ENCODE peak calls at places on chromosomes 5 and 9, in ten cellular contexts. W, X, U, Q, V, L, R, I, Y and E are unnamed samples.

GRCh38 chr5:124418390-124418789 is 328.0 kb downstream of the ZNF608 start:
- DNase-seq in Y (no peak), V (no peak), L (no peak), W (no peak), X (no peak), R (no peak), I (no peak), U (no peak), Q (no peak), E (no peak)

GRCh38 chr5:165258188-165258855 is 1752.9 kb downstream of the MAT2B start:
- DNase-seq in Q (no peak), R (no peak), U (no peak), L (no peak), X (no peak), W (no peak), I (no peak), Y (no peak), V (no peak), E (no peak)

GRCh38 chr5:108634951-108635288 is 112.8 kb upstream of the FER start:
- DNase-seq in W (no peak), L (no peak), R (no peak), Y (no peak), I (peak; percentile 26), U (no peak), Q (no peak), V (no peak), X (no peak), E (no peak)

GRCh38 chr5:52800394-52801213 is 12.9 kb downstream of the ITGA1 start:
- DNase-seq in I (peak; percentile 79), X (peak; percentile 17), W (peak; percentile 14), U (peak; percentile 35), R (peak; percentile 41), Q (peak; percentile 77), V (peak; percentile 31), L (peak; percentile 65), Y (peak; percentile 21), E (peak; percentile 34)

GRCh38 chr5:53342261-53342660 is 138.2 kb upstream of the FST start:
- DNase-seq in R (no peak), W (no peak), U (no peak), Q (no peak), X (no peak), Y (no peak), L (no peak), I (no peak), V (no peak), E (no peak)

GRCh38 chr5:133792025-133792424 is 176.4 kb downstream of the C5orf15 start:
- DNase-seq in W (no peak), R (no peak), U (no peak), V (no peak), I (no peak), Q (no peak), Y (no peak), X (no peak), L (no peak), E (no peak)

GRCh38 chr5:160685695-160686094 is 166.3 kb downstream of the ATP10B start:
- DNase-seq in Y (peak; percentile 23), V (no peak), L (no peak), X (no peak), U (no peak), Q (no peak), R (no peak), W (no peak), I (no peak), E (no peak)

GRCh38 chr9:133127340-133127981 is 6.4 kb upstream of the RALGDS start:
- DNase-seq in Y (no peak), I (no peak), Q (peak; percentile 43), X (no peak), L (peak; percentile 66), U (peak; percentile 28), R (no peak), W (no peak), V (no peak), E (peak; percentile 64)

GRCh38 chr5:112492291-112492690 is 73.2 kb upstream of the EPB41L4A start:
- DNase-seq in W (no peak), I (peak; percentile 53), L (peak; percentile 25), V (peak; percentile 41), U (peak; percentile 82), X (peak; percentile 23), Q (peak; percentile 69), Y (peak; percentile 16), R (peak; percentile 3), E (no peak)

GRCh38 chr5:18197734-18198133 is 563.5 kb downstream of the TAF11L14 start:
- DNase-seq in R (no peak), U (no peak), I (no peak), X (no peak), V (no peak), L (no peak), W (no peak), Q (no peak), Y (no peak), E (no peak)

GRCh38 chr5:61578858-61579503 is 246.9 kb downstream of the ZSWIM6 start:
- DNase-seq in W (no peak), Q (no peak), U (no peak), L (no peak), V (no peak), I (no peak), X (no peak), Y (no peak), R (no peak), E (no peak)

GRCh38 chr9:124452326-124452725 is 2.1 kb downstream of the ADGRD2 start:
- DNase-seq in W (no peak), X (no peak), V (no peak), Y (no peak), I (no peak), Q (no peak), L (no peak), U (no peak), R (no peak), E (no peak)

GRCh38 chr5:116137544-116138378 is 52.9 kb downstream of the COMMD10 start:
- DNase-seq in W (no peak), V (no peak), Q (peak; percentile 41), L (peak; percentile 10), U (peak; percentile 76), R (no peak), Y (peak; percentile 46), X (peak; percentile 2), I (peak; percentile 56), E (no peak)

GRCh38 chr5:143403607-143404415 is at the start of gene NR3C1:
- DNase-seq in V (peak; percentile 88), Y (peak; percentile 58), W (peak; percentile 81), X (peak; percentile 52), L (peak; percentile 88), R (peak; percentile 74), I (peak; percentile 91), U (peak; percentile 93), Q (peak; percentile 76), E (peak; percentile 84)

GRCh38 chr9:1916676-1917075 is 98.5 kb upstream of the SMARCA2 start:
- DNase-seq in W (no peak), Y (no peak), R (no peak), L (no peak), X (no peak), U (no peak), I (peak; percentile 49), Q (no peak), V (no peak), E (no peak)

GRCh38 chr5:75091597-75091996 is 39.2 kb upstream of the GCNT4 start:
- DNase-seq in V (no peak), X (no peak), L (no peak), U (no peak), R (no peak), I (peak; percentile 2), W (no peak), Q (peak; percentile 13), Y (no peak), E (no peak)

GRCh38 chr9:37382982-37383357 is 39.5 kb upstream of the GRHPR start:
- DNase-seq in V (no peak), X (no peak), L (no peak), W (no peak), I (no peak), R (no peak), U (no peak), Q (no peak), Y (no peak), E (no peak)

GRCh38 chr5:140024928-140025327 is 18.2 kb downstream of the NRG2 start:
- DNase-seq in X (no peak), L (no peak), R (no peak), Q (no peak), Y (no peak), V (no peak), W (no peak), I (no peak), U (no peak), E (no peak)

GRCh38 chr5:99037668-99038067 is 108.9 kb upstream of the CHD1 start:
- DNase-seq in Y (no peak), W (no peak), L (no peak), I (no peak), V (no peak), X (no peak), R (peak; percentile 10), Q (no peak), U (no peak), E (peak; percentile 15)

GRCh38 chr5:150647275-150648251 is 7.1 kb downstream of the SYNPO start:
- DNase-seq in R (no peak), I (no peak), V (no peak), U (no peak), W (no peak), X (no peak), Q (no peak), L (peak; percentile 86), Y (no peak), E (no peak)

GRCh38 chr5:3594514-3595101 is 1.0 kb upstream of the IRX1 start:
- DNase-seq in Y (peak; percentile 33), W (no peak), V (no peak), L (no peak), Q (no peak), U (peak; percentile 29), X (no peak), I (peak; percentile 52), R (no peak), E (no peak)

GRCh38 chr5:78076351-78076750 is 218.1 kb downstream of the AP3B1 start:
- DNase-seq in R (no peak), U (no peak), W (no peak), Q (no peak), X (no peak), L (no peak), V (no peak), I (no peak), Y (no peak), E (no peak)

GRCh38 chr5:137392261-137392660 is 106.9 kb downstream of the SPOCK1 start:
- DNase-seq in L (no peak), V (no peak), R (no peak), Y (no peak), U (no peak), W (no peak), I (no peak), Q (no peak), X (no peak), E (no peak)

GRCh38 chr5:152097128-152097527 is 172.5 kb upstream of the GLRA1 start:
- DNase-seq in L (no peak), Q (no peak), W (no peak), U (no peak), Y (no peak), V (no peak), R (no peak), I (no peak), X (no peak), E (no peak)

GRCh38 chr9:130254753-130255637 is 10.6 kb upstream of the HMCN2 start:
- DNase-seq in W (no peak), U (no peak), Q (no peak), L (no peak), Y (no peak), V (no peak), R (no peak), I (no peak), X (no peak), E (no peak)

GRCh38 chr9:93813687-93814560 is 141.2 kb downstream of the BARX1 start:
- DNase-seq in U (no peak), Q (no peak), X (no peak), L (no peak), W (no peak), V (no peak), R (no peak), Y (peak; percentile 98), I (no peak), E (no peak)

GRCh38 chr9:31005086-31005665 is 1379.3 kb upstream of the ACO1 start:
- DNase-seq in Y (no peak), Q (no peak), U (no peak), R (no peak), V (no peak), L (no peak), X (no peak), W (no peak), I (no peak), E (no peak)

GRCh38 chr5:175692996-175693700 is 35.3 kb downstream of the HRH2 start:
- DNase-seq in V (no peak), U (no peak), Q (no peak), Y (no peak), L (no peak), W (no peak), I (no peak), X (no peak), R (no peak), E (no peak)